ENCODE peak calls at places on chromosomes 7 and 10, in nine cellular contexts. L is ELF-1; V is activated CD8-positive, alpha-beta T cell treated with anti-CD3 and anti-CD28 coated beads for 36 hours; Q is posterior cingulate gyrus; T is AG10803; H is endothelial cell; D is germinal center; G is anterior cingulate cortex; W is Caki2. E is an unnamed sample.

GRCh38 chr7:36764929-36765328 is 40.6 kb upstream of the AOAH start:
- DNase-seq in L (no peak), V (peak), Q (no peak), T (no peak), H (no peak), D (no peak), G (no peak), W (no peak), E (no peak)

GRCh38 chr7:155374276-155375252 is 76.9 kb downstream of the INSIG1 start:
- DNase-seq in L (peak), V (no peak), Q (no peak), T (no peak), H (no peak), D (no peak), G (no peak), W (no peak), E (no peak)

GRCh38 chr7:3995187-3995586 is 686.9 kb upstream of the FOXK1 start:
- DNase-seq in L (no peak), V (peak), Q (no peak), T (no peak), H (no peak), D (peak), G (no peak), W (no peak), E (no peak)

GRCh38 chr10:1726861-1727260 is 10.5 kb downstream of the ADARB2 start:
- DNase-seq in L (no peak), V (no peak), Q (no peak), T (no peak), H (no peak), D (no peak), G (no peak), W (no peak), E (no peak)

GRCh38 chr7:100521076-100521475 is 17.9 kb upstream of the AGFG2 start:
- DNase-seq in L (no peak), V (no peak), Q (no peak), T (no peak), H (no peak), D (no peak), G (no peak), W (no peak), E (no peak)

GRCh38 chr10:10017716-10018115 is 1000.0 kb upstream of the CELF2 start:
- DNase-seq in L (no peak), V (no peak), Q (no peak), T (no peak), H (no peak), D (no peak), G (no peak), W (no peak), E (no peak)

GRCh38 chr7:76423666-76424412 is 911 bp upstream of the ZP3 start:
- DNase-seq in L (peak), V (no peak), Q (no peak), T (peak), H (no peak), D (no peak), G (no peak), W (no peak), E (no peak)

GRCh38 chr7:70460066-70460465 is 671.9 kb upstream of the GALNT17 start:
- DNase-seq in L (no peak), V (no peak), Q (no peak), T (no peak), H (no peak), D (no peak), G (no peak), W (no peak), E (no peak)

GRCh38 chr10:124375353-124375614 is 43.4 kb downstream of the OAT start:
- DNase-seq in L (no peak), V (no peak), Q (no peak), T (no peak), H (no peak), D (no peak), G (no peak), W (no peak), E (no peak)

GRCh38 chr7:16657656-16658279 is 11.8 kb downstream of the BZW2 start:
- DNase-seq in L (peak), V (no peak), Q (no peak), T (peak), H (peak), D (no peak), G (no peak), W (no peak), E (no peak)

GRCh38 chr7:123242467-123243097 is 42.8 kb upstream of the SLC13A1 start:
- DNase-seq in L (no peak), V (no peak), Q (no peak), T (no peak), H (no peak), D (no peak), G (no peak), W (peak), E (no peak)

GRCh38 chr10:17756557-17757208 is 4.7 kb downstream of the TMEM236 start:
- DNase-seq in L (no peak), V (no peak), Q (no peak), T (peak), H (no peak), D (no peak), G (no peak), W (no peak), E (no peak)

GRCh38 chr7:6530626-6531491 is 20.4 kb downstream of the GRID2IP start:
- DNase-seq in L (no peak), V (peak), Q (no peak), T (no peak), H (no peak), D (peak), G (no peak), W (no peak), E (peak)

E was measured in C1 segment of cervical spinal cord.